ENCODE peak calls at places on chromosome 11, in seven cellular contexts. J is OCI-LY7, D is prostate gland, S is heart right ventricle, A is fibroblast of lung, R is adrenal gland, P is neural progenitor cell. Y is an unnamed sample.
A peak's percentile ranks its signal among the peaks of the same experiment; 100 is the strongest.

GRCh38 chr11:117870176-117870952 is 6.1 kb downstream of the FXYD6 start:
- DNase-seq in D (no peak), A (no peak), P (peak; percentile 37), J (no peak), S (no peak), R (no peak), Y (peak; percentile 32)

GRCh38 chr11:114080219-114080618 is 20.7 kb downstream of the ZBTB16 start:
- DNase-seq in A (no peak), R (peak; percentile 52), S (no peak), J (no peak), D (no peak), P (no peak), Y (no peak)

GRCh38 chr11:10378362-10378761 is 73.5 kb downstream of the ADM start:
- DNase-seq in D (no peak), R (no peak), S (no peak), A (no peak), P (no peak), J (no peak), Y (no peak)

GRCh38 chr11:44032304-44033085 is 15.3 kb upstream of the ACCSL start:
- DNase-seq in R (peak; percentile 37), P (no peak), S (peak; percentile 71), D (no peak), A (peak; percentile 87), J (no peak), Y (peak; percentile 67)

GRCh38 chr11:17498058-17498457 is 21.4 kb upstream of the ABCC8 start:
- DNase-seq in J (peak; percentile 31), S (no peak), P (no peak), A (no peak), R (no peak), D (no peak), Y (no peak)

GRCh38 chr11:118076754-118077281 is at the start of gene TMPRSS4:
- DNase-seq in R (no peak), S (no peak), A (no peak), J (no peak), D (peak; percentile 5), P (no peak), Y (no peak)

GRCh38 chr11:90705661-90706060 is 482.8 kb upstream of the CHORDC1 start:
- DNase-seq in S (no peak), R (no peak), D (no peak), P (no peak), J (no peak), A (no peak), Y (no peak)

GRCh38 chr11:117663826-117664225 is 133.2 kb downstream of the DSCAML1 start:
- DNase-seq in S (no peak), R (no peak), A (no peak), J (no peak), D (no peak), P (peak; percentile 46), Y (no peak)

GRCh38 chr11:62689421-62690183 is at the start of gene LRRN4CL:
- DNase-seq in A (peak; percentile 91), J (no peak), R (peak; percentile 89), S (peak; percentile 82), D (no peak), P (no peak), Y (peak; percentile 50)

GRCh38 chr11:114291847-114292680 is 4.1 kb upstream of the NNMT start:
- DNase-seq in A (peak; percentile 95), P (no peak), J (no peak), R (no peak), D (no peak), S (no peak), Y (peak; percentile 85)

GRCh38 chr11:133900176-133901105 is 55.1 kb upstream of the SPATA19 start:
- DNase-seq in R (no peak), A (no peak), P (no peak), D (no peak), J (no peak), S (no peak), Y (no peak)

GRCh38 chr11:36509265-36509664 is 807 bp downstream of the TRAF6 start:
- DNase-seq in D (no peak), J (peak; percentile 19), S (no peak), P (peak; percentile 69), A (peak; percentile 57), R (peak; percentile 36), Y (peak; percentile 85)

GRCh38 chr11:65850217-65851082 is 7.5 kb downstream of the CFL1 start:
- DNase-seq in S (no peak), J (no peak), R (no peak), A (no peak), D (no peak), P (no peak), Y (no peak)

GRCh38 chr11:102148059-102148458 is 37.8 kb downstream of the YAP1 start:
- DNase-seq in A (no peak), D (no peak), R (no peak), J (no peak), P (no peak), S (no peak), Y (no peak)

GRCh38 chr11:63999349-64000025 is 13.2 kb downstream of the OTUB1 start:
- DNase-seq in J (no peak), S (peak; percentile 48), R (peak; percentile 54), D (peak; percentile 95), A (peak; percentile 64), P (peak; percentile 87), Y (peak; percentile 63)

GRCh38 chr11:36492724-36493304 is 17.3 kb downstream of the TRAF6 start:
- DNase-seq in R (peak; percentile 27), S (peak; percentile 27), J (peak; percentile 69), P (peak; percentile 51), D (no peak), A (peak; percentile 43), Y (peak; percentile 71)

GRCh38 chr11:65646921-65647701 is 9.2 kb downstream of the SIPA1 start:
- DNase-seq in R (peak; percentile 89), A (peak; percentile 39), P (peak; percentile 57), J (no peak), D (peak; percentile 58), S (no peak), Y (no peak)

GRCh38 chr11:110979696-110980095 is 265.8 kb upstream of the POU2AF2 start:
- DNase-seq in J (no peak), A (peak; percentile 75), R (peak; percentile 32), D (no peak), S (no peak), P (no peak), Y (no peak)

GRCh38 chr11:111836766-111837165 is 34.6 kb downstream of the ALG9 start:
- DNase-seq in J (no peak), A (peak; percentile 36), P (no peak), S (no peak), D (no peak), R (no peak), Y (no peak)

GRCh38 chr11:8227156-8228152 is 36.2 kb downstream of the LMO1 start:
- DNase-seq in J (no peak), R (no peak), P (no peak), A (peak; percentile 45), D (no peak), S (no peak), Y (no peak)

GRCh38 chr11:100801225-100801999 is 114.3 kb downstream of the ARHGAP42 start:
- DNase-seq in R (no peak), J (no peak), D (no peak), P (no peak), S (no peak), A (no peak), Y (no peak)
- H3K4me3 ChIP-seq in R (no peak overlapping the region), J (no peak overlapping the region), D (no peak overlapping the region), P (no peak overlapping the region), S (no peak overlapping the region), A (no peak overlapping the region), Y (no peak overlapping the region)

DNA sequence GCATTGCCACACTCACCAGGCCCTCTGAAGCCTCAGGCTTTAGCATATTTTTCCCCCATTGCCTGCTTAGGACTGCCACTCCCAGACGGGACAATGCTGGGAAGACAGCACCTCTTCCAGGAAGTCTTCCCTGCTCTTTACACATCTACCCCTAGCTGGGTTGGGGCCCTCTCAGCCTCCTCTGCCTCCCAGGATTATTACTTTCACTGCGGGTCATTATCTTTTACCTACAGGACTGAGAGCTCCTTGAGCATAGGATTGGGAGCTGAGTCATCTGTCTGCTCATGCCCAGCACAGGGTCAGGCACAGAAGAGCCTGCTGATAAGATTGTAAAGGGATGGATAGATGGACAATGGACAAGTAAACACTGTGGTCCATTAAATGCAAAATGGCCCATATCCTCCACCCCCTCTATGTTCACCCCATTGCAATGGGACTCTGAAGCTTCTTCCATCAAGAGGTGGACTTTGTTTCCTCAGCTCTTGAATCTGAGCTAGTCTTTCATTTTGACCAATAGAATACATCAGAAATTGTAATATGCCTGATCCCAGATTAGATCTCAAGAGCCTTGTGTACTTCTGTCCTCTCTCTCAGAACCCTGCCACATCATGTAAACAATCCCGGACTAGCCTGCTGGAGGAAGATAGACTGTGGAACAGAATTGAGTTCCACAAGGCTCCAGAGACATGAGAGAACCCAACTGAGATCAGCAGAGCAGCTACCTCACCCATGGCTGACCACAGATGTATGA is 32.0 kb upstream of the LRRC32 start:
- DNase-seq in S (no peak), A (no peak), D (no peak), P (no peak), R (no peak), J (no peak), Y (no peak)
- H3K27ac ChIP-seq in S (no peak overlapping the region), A (no peak overlapping the region), D (no peak overlapping the region), P (no peak overlapping the region), R (peak overlapping the region; percentile 67), J (no peak overlapping the region), Y (no peak overlapping the region)

DNA sequence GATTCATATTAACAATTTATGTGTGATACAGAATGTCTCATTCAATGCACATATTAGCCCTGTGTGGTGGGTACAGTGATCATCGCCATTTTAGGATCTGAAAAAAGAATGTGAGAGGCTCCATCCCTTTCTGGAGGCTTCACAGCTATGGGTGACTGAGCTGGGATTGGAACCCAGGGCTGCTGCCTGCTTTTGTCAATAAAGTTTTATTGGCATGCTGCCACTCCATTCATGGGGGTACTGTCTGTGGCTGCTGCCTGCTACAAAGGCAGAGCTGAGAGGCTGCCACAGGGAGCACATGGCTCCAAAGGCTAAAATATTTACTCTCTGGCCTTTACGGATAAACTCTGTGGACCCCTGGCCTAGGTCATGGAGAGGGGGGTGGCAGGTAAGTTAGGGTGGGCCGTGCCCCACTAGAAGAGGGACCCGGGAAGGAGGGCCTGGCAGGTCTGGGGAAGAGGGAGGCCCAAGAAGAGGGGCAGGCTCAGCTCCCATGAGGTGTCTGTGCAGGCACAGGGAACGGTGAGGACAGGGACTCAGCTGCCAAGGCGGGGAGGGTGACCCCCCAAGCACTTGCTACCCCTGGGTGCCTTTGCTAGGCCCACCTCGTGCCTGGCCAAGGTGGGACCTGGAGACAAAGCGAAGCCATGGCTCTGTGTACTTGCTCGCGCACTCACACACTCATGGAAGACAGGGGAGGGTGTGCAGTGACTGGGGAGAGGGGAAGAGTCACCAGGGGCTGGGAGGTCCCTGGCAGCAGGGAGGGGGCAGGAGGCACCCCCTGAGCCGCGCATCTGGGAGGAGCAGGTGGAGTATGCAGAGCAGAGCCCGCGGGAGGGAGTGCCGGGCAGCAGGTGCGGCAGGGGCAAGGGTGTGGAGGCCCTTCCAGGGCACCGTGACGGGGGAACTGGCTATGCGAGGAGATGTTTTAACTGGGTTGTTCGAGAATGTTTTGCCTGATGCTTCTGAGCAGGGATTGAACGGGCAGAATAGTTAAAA is 335.3 kb downstream of the CTTN start:
- DNase-seq in P (no peak), A (no peak), S (no peak), D (no peak), J (no peak), R (no peak), Y (no peak)
- H3K9me3 ChIP-seq in P (no peaks in the 10 kb centered on the region), A (no peaks in the 10 kb centered on the region), S (no peaks in the 10 kb centered on the region), D (no peaks in the 10 kb centered on the region), J (no peaks in the 10 kb centered on the region), R (no peaks in the 10 kb centered on the region), Y (no peaks in the 10 kb centered on the region)

DNA sequence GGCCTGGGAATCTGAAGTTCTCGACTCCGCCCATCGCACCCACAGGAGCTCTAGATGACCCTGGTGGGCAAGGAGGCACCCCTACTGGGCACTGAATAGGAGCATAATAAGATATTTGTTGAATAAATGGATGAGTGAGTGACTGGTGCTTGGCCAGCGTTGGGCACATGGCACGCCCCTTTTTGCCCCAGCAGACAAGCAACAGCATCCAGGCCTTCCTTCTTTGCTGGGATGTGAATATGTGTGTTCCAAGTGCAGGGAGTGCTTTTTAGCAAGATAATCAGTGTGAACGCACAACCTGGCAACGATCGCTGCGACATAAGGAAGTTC is 450 bp upstream of the CELF1 start:
- DNase-seq in S (no peak), J (no peak), R (peak; percentile 36), A (no peak), D (no peak), P (no peak), Y (no peak)
- H3K4me3 ChIP-seq in S (peak overlapping the region; percentile 15), J (peak overlapping the region; percentile 89), R (no peak overlapping the region), A (peak overlapping the region; percentile 59), D (peak overlapping the region; percentile 74), P (peak overlapping the region; percentile 89), Y (peak overlapping the region; percentile 94)

Y was measured in cardiac muscle cell.